ENCODE peak calls at places on chromosomes 16 and 17, in five cellular contexts. Y, W, N, X and C are unnamed samples.

GRCh38 chr16:79932564-79932963 is 332.0 kb upstream of the MAF start:
- DNase-seq in X (no peak), N (no peak), Y (no peak), W (no peak), C (no peak)

GRCh38 chr16:27378871-27379580 is 22.9 kb upstream of the IL21R start:
- DNase-seq in Y (no peak), W (peak), N (no peak), X (peak), C (no peak)

GRCh38 chr16:23575834-23576233 is 18.3 kb downstream of the UBFD1 start:
- DNase-seq in Y (no peak), N (no peak), X (no peak), W (no peak), C (no peak)

GRCh38 chr16:72925631-72925979 is 122.3 kb downstream of the ZFHX3 start:
- DNase-seq in X (no peak), Y (no peak), N (no peak), W (no peak), C (no peak)

GRCh38 chr17:66240630-66241029 is 11.4 kb upstream of the APOH start:
- DNase-seq in X (no peak), N (no peak), Y (no peak), W (no peak), C (no peak)

GRCh38 chr17:21160401-21160800 is 33.6 kb downstream of the DHRS7B start:
- DNase-seq in W (no peak), X (no peak), N (no peak), Y (no peak), C (no peak)

GRCh38 chr17:42518046-42518754 is 17.8 kb upstream of the NAGLU start:
- DNase-seq in W (no peak), Y (no peak), N (no peak), X (no peak), C (no peak)

GRCh38 chr16:72255785-72256184 is 83.8 kb upstream of the PMFBP1 start:
- DNase-seq in X (no peak), Y (no peak), N (no peak), W (no peak), C (no peak)

GRCh38 chr17:50699410-50699809 is 8.3 kb downstream of the ANKRD40 start:
- DNase-seq in W (no peak), Y (no peak), N (no peak), X (no peak), C (no peak)

GRCh38 chr17:48954300-48954755 is 9.7 kb upstream of the SNF8 start:
- DNase-seq in W (no peak), X (peak), N (no peak), Y (no peak), C (no peak)

GRCh38 chr16:3101018-3101840 is 2.1 kb upstream of the ZSCAN10 start:
- DNase-seq in X (peak), N (no peak), W (peak), Y (no peak), C (peak)

GRCh38 chr17:48726916-48727286 is 1.6 kb downstream of the HOXB13 start:
- DNase-seq in W (no peak), N (no peak), Y (no peak), X (no peak), C (peak)

GRCh38 chr17:45077643-45078042 is 16.5 kb downstream of the NMT1 start:
- DNase-seq in N (no peak), W (no peak), Y (no peak), X (no peak), C (peak)

GRCh38 chr16:10992797-10993196 is 48.4 kb downstream of the CLEC16A start:
- DNase-seq in N (no peak), X (peak), W (no peak), Y (peak), C (no peak)

GRCh38 chr16:4064950-4065352 is 51.3 kb downstream of the ADCY9 start:
- DNase-seq in W (peak), N (peak), X (peak), Y (no peak), C (no peak)

GRCh38 chr16:84647830-84648594 is at the start of gene KLHL36:
- DNase-seq in Y (peak), N (peak), W (peak), X (peak), C (peak)

GRCh38 chr16:2183671-2184070 is 12.7 kb downstream of the CASKIN1 start:
- DNase-seq in Y (no peak), N (no peak), X (no peak), W (no peak), C (no peak)

GRCh38 chr16:89407282-89407924 is 83.0 kb downstream of the ANKRD11 start:
- DNase-seq in N (no peak), Y (no peak), W (no peak), X (no peak), C (no peak)

GRCh38 chr17:42653179-42654124 is 5.6 kb upstream of the TUBG2 start:
- DNase-seq in X (no peak), Y (no peak), N (no peak), W (no peak), C (no peak)

GRCh38 chr17:39927928-39928867 is 666 bp downstream of the LRRC3C start:
- DNase-seq in X (peak), Y (no peak), W (no peak), N (no peak), C (no peak)